ENCODE peak calls at places on chromosomes 13 and 19, in four cellular contexts. K, T, Z and C are unnamed samples.

GRCh38 chr13:110885966-110886365 is 28.9 kb downstream of the ANKRD10 start:
- DNase-seq in K (no peak), T (no peak), Z (no peak), C (no peak)

GRCh38 chr13:36344886-36345437 is 1.2 kb downstream of the SPART start:
- DNase-seq in K (no peak), Z (no peak), T (no peak), C (no peak)

GRCh38 chr13:50224534-50224933 is 209.3 kb downstream of the KCNRG start:
- DNase-seq in Z (no peak), T (no peak), K (no peak), C (no peak)

GRCh38 chr13:90362718-90363117 is 984.8 kb upstream of the MIR17HG start:
- DNase-seq in K (no peak), T (no peak), Z (no peak), C (no peak)

GRCh38 chr19:4640247-4641000 is 1.1 kb downstream of the TNFAIP8L1 start:
- DNase-seq in K (no peak), T (no peak), Z (no peak), C (no peak)

GRCh38 chr19:19170053-19170945 is at the start of gene MEF2B:
- DNase-seq in T (peak), Z (peak), K (peak), C (peak)

GRCh38 chr13:108270442-108270841 is 924 bp downstream of the TNFSF13B start:
- DNase-seq in K (no peak), T (no peak), Z (no peak), C (no peak)

GRCh38 chr19:19336597-19336996 is 16.0 kb downstream of the MAU2 start:
- DNase-seq in Z (no peak), K (no peak), T (no peak), C (no peak)

GRCh38 chr13:76879211-76879875 is 6.9 kb downstream of the KCTD12 start:
- DNase-seq in T (no peak), Z (peak), K (peak), C (peak)

GRCh38 chr19:52658595-52658994 is 20.4 kb upstream of the ZNF83 start:
- DNase-seq in Z (no peak), T (no peak), K (no peak), C (no peak)

GRCh38 chr13:32663660-32664059 is 77.4 kb downstream of the PDS5B start:
- DNase-seq in K (no peak), T (no peak), Z (no peak), C (no peak)

GRCh38 chr13:81770868-81771505 is 1430.1 kb upstream of the SPRY2 start:
- DNase-seq in T (no peak), Z (no peak), K (no peak), C (no peak)

GRCh38 chr19:58001895-58002369 is 688 bp downstream of the ZNF606 start:
- DNase-seq in K (no peak), T (no peak), Z (no peak), C (no peak)

GRCh38 chr13:113741101-113741731 is 17.8 kb upstream of the TMEM255B start:
- DNase-seq in K (no peak), T (no peak), Z (no peak), C (no peak)

GRCh38 chr19:21677696-21678418 is 89.5 kb downstream of the ZNF100 start:
- DNase-seq in K (peak), Z (no peak), T (no peak), C (no peak)

GRCh38 chr19:10760268-10760944 is 42.5 kb downstream of the DNM2 start:
- DNase-seq in T (no peak), Z (no peak), K (no peak), C (no peak)

GRCh38 chr19:23055946-23056345 is 53.0 kb upstream of the ZNF728 start:
- DNase-seq in T (no peak), K (no peak), Z (no peak), C (no peak)

GRCh38 chr19:19538077-19538764 is at the start of gene CILP2:
- DNase-seq in T (no peak), Z (no peak), K (peak), C (no peak)

GRCh38 chr19:41328818-41329220 is 18.8 kb downstream of the CCDC97 start:
- DNase-seq in Z (no peak), K (no peak), T (no peak), C (no peak)

GRCh38 chr13:112842343-112842856 is 126.6 kb upstream of the MCF2L start:
- DNase-seq in Z (peak), K (peak), T (no peak), C (no peak)

GRCh38 chr19:18202759-18203407 is 959 bp downstream of the RAB3A start:
- DNase-seq in K (no peak), T (no peak), Z (no peak), C (no peak)

GRCh38 chr19:55473201-55473600 is 3.2 kb upstream of the ZNF628 start:
- DNase-seq in K (no peak), Z (no peak), T (no peak), C (no peak)

GRCh38 chr13:50678464-50679162 is 164.9 kb downstream of the DLEU7 start:
- DNase-seq in K (no peak), Z (no peak), T (no peak), C (no peak)

GRCh38 chr19:1864480-1865171 is 1.2 kb upstream of the KLF16 start:
- DNase-seq in K (peak), Z (no peak), T (no peak), C (peak)

GRCh38 chr13:98439136-98439828 is 137.6 kb downstream of the STK24 start:
- DNase-seq in T (no peak), Z (no peak), K (no peak), C (no peak)

GRCh38 chr19:14091086-14091884 is 734 bp upstream of the SAMD1 start:
- DNase-seq in T (peak), Z (peak), K (no peak), C (peak)

GRCh38 chr13:42405665-42406390 is 133.9 kb downstream of the AKAP11 start:
- DNase-seq in Z (no peak), K (no peak), T (no peak), C (no peak)

GRCh38 chr13:109790951-109791605 is 4.7 kb upstream of the IRS2 start:
- DNase-seq in T (no peak), K (no peak), Z (peak), C (no peak)

GRCh38 chr19:10748924-10749434 is 31.1 kb downstream of the DNM2 start:
- DNase-seq in Z (no peak), T (no peak), K (peak), C (no peak)

GRCh38 chr13:95027638-95028037 is 273.6 kb downstream of the ABCC4 start:
- DNase-seq in Z (no peak), K (no peak), T (no peak), C (no peak)

GRCh38 chr13:46288570-46289259 is 77.0 kb downstream of the LRRC63 start:
- DNase-seq in Z (no peak), T (no peak), K (no peak), C (no peak)

GRCh38 chr19:52369463-52370340 is at the start of gene ZNF880:
- DNase-seq in K (peak), T (peak), Z (peak), C (peak)

GRCh38 chr13:83881917-83882625 is at the start of gene SLITRK1:
- DNase-seq in T (no peak), Z (peak), K (no peak), C (no peak)

GRCh38 chr13:20193142-20193923 is 595 bp upstream of the GJB2 start:
- DNase-seq in T (no peak), Z (no peak), K (no peak), C (no peak)

GRCh38 chr13:27442797-27443196 is 7.6 kb downstream of the MTIF3 start:
- DNase-seq in K (no peak), Z (no peak), T (no peak), C (no peak)

GRCh38 chr19:44653977-44654784 is 10.5 kb downstream of the PVR start:
- DNase-seq in K (peak), Z (peak), T (peak), C (peak)

GRCh38 chr13:43448605-43449004 is 338.2 kb downstream of the ENOX1 start:
- DNase-seq in K (no peak), T (no peak), Z (no peak), C (no peak)

GRCh38 chr13:113560645-113561416 is 23.7 kb upstream of the TFDP1 start:
- DNase-seq in Z (no peak), K (no peak), T (no peak), C (peak)

GRCh38 chr13:112346173-112346898 is 29.8 kb upstream of the SPACA7 start:
- DNase-seq in K (no peak), T (no peak), Z (no peak), C (no peak)

GRCh38 chr13:105894711-105895110 is 640.8 kb downstream of the EFNB2 start:
- DNase-seq in K (no peak), Z (no peak), T (no peak), C (no peak)

GRCh38 chr19:34337747-34338146 is 27.2 kb upstream of the GPI start:
- DNase-seq in K (no peak), T (no peak), Z (no peak), C (no peak)

GRCh38 chr19:34335914-34336313 is 29.1 kb upstream of the GPI start:
- DNase-seq in Z (no peak), K (no peak), T (no peak), C (no peak)

GRCh38 chr19:34332027-34332786 is 32.8 kb upstream of the GPI start:
- DNase-seq in T (no peak), Z (no peak), K (no peak), C (no peak)

GRCh38 chr19:34341935-34342680 is 22.9 kb upstream of the GPI start:
- DNase-seq in K (no peak), T (no peak), Z (no peak), C (no peak)

GRCh38 chr19:34336781-34337271 is 28.2 kb upstream of the GPI start:
- DNase-seq in Z (peak), K (no peak), T (no peak), C (peak)
- TF ChIP-seq CTCF in Z (peak), K (peak), T (peak), C (peak)

DNA sequence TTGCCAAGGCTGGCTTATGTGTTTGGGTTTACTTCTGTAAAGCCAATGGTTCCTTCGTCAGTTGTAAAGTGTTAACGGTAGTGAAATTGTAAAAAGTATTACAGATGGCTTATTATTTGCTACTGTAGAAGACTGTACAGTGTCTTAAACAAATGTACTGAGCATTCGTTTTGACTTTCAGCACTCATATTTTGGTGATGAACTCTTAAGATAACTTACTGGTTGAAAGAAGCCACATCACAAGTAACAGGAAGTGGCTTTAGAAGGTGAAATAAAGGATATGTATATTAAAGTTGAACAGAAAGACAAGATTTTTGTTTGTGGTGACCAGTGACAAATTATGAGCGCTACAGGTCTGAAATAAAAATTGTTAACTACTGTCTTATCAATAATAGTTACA is 64.2 kb downstream of the URI1 start:
- DNase-seq in K (no peak), Z (no peak), T (no peak), C (no peak)
- H3K27ac ChIP-seq in K (no peak), Z (no peak), T (no peak), C (no peak)

GRCh38 chr13:34076943-34077703 is 259.2 kb downstream of the RFC3 start:
- DNase-seq in K (no peak), T (no peak), Z (no peak), C (no peak)
- TF ChIP-seq CTCF in K (peak), T (no peak), Z (peak), C (no peak)

GRCh38 chr13:21434588-21434987 is 24.5 kb downstream of the ZDHHC20 start:
- DNase-seq in Z (no peak), T (no peak), K (no peak), C (no peak)

GRCh38 chr13:21436582-21436981 is 22.5 kb downstream of the ZDHHC20 start:
- DNase-seq in Z (no peak), T (no peak), K (no peak), C (no peak)

GRCh38 chr13:21435231-21435630 is 23.9 kb downstream of the ZDHHC20 start:
- DNase-seq in K (no peak), Z (no peak), T (no peak), C (no peak)

DNA sequence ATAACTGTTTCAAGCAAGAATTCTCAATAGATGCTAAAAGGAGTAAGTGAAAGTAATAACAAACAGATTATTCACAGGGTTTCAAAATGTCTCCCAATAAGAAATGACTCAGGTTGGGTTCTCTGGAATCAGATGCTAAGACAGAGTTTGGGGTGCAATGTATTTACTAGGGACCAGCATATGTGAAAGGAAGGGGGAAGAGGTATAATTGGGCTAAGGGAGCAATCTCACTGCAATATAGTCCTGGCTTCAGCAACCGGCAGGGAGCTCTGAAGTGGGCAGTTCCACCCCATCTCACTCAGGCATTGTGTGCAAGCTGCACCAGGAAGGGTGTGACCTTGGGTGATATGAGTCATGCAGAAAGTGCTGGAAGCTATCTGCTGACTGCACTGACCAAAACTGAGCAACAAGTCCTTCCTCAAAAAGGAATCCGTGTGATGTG is 23.4 kb downstream of the ZDHHC20 start:
- DNase-seq in T (no peak), K (peak), Z (peak), C (no peak)
- H3K27ac ChIP-seq in T (no peak), K (peak), Z (no peak), C (no peak)

DNA sequence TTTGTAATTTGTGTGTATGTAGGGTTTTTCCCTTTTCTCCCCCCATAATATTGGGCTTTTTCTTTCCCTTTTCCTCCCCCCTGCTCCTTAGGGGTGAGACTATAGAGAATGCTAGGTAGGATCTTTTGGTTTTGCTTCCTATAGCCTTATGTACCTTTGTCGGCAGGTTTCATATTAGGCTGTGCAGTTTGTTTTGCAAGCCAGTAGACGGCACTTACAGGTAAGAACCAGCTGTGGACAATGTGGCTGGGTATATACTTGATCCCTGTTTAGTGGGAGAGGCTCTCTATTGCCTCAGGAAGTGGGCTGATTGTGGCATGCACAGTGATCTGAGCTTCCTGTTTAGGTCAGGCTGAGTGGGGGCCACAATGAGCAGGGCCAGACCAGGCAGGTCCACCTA is 359.2 kb upstream of the OBI1 start:
- DNase-seq in K (no peak), T (no peak), Z (no peak), C (no peak)
- TF ChIP-seq CTCF in K (no peak), T (no peak), Z (no peak), C (no peak)

DNA sequence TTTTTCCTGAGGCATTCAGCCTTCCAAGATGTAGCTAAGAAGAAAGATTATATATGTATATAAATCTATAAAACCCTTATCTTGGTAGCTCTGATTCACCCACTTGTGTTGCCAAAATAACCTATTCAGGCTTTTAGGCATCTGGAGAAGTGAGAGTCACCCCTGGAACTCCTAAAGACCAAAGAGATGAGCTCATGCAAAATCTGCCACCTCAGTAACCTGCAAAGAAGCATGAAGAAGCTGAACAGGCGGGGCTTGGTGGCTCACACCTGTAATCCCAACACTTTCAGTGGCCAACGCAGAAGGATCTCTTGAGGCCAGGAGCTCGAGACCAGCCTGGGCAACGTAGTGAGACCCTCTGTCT is 393.7 kb downstream of the FOXO1 start:
- DNase-seq in K (no peak), Z (no peak), T (no peak), C (no peak)
- H3K27ac ChIP-seq in K (peak), Z (peak), T (no peak), C (peak)

GRCh38 chr19:613732-614567 is 19.4 kb downstream of the POLRMT start:
- DNase-seq in K (no peak), T (no peak), Z (no peak), C (no peak)

GRCh38 chr19:616732-617526 is 16.4 kb downstream of the POLRMT start:
- DNase-seq in T (no peak), K (no peak), Z (no peak), C (no peak)

GRCh38 chr19:617551-618246 is 15.6 kb downstream of the POLRMT start:
- DNase-seq in K (no peak), T (no peak), Z (no peak), C (no peak)

GRCh38 chr19:616276-616675 is 17.1 kb downstream of the POLRMT start:
- DNase-seq in Z (no peak), T (no peak), K (no peak), C (no peak)

DNA sequence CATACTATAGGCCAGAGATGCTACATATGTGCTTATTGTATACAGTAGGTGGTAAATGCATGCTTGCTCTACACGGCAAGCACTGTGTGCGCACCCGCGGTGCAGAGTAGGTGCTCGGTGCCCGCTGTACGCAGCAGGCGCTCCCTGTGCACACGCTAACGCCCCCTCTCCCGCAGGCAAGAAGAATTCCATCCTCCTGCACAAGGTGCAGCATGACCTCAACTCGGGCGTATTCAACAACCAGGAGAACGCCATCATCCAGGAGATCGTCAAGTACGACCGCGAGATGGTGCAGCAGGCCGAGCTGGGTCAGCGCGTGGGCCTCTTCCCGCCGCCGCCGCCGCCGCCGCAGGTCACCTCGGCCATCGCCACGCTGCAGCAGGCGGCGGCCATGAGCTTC is 17.7 kb downstream of the POLRMT start:
- DNase-seq in Z (no peak), T (no peak), K (no peak), C (no peak)
- TF ChIP-seq CTCF in Z (no peak), T (no peak), K (no peak), C (no peak)

GRCh38 chr19:50568321-50569022 is at the start of gene LRRC4B:
- DNase-seq in K (no peak), Z (no peak), T (no peak), C (no peak)
- H3K27ac ChIP-seq in K (no peak), Z (no peak), T (no peak), C (no peak)